ENCODE peak calls at places on chromosomes 3 and 15, in six cellular contexts. J is HCT116, G is GM23248, A is astrocyte, V is HepG2, U is PC-3. L is an unnamed sample.

GRCh38 chr15:70060214-70061085 is 37.3 kb downstream of the TLE3 start:
- DNase-seq in A (no peak), G (no peak), V (no peak), J (no peak), U (no peak), L (no peak)

GRCh38 chr15:52115598-52116427 is 3.2 kb upstream of the BCL2L10 start:
- DNase-seq in A (no peak), U (no peak), G (no peak), J (no peak), V (peak; percentile 88), L (no peak)

GRCh38 chr3:77648214-77648613 is 608.3 kb downstream of the ROBO2 start:
- DNase-seq in V (no peak), A (no peak), G (no peak), U (no peak), J (no peak), L (no peak)

GRCh38 chr15:63856711-63857458 is 23.1 kb upstream of the HERC1 start:
- DNase-seq in U (peak; percentile 42), G (peak; percentile 73), V (no peak), J (no peak), A (peak; percentile 56), L (peak; percentile 68)

GRCh38 chr15:85035980-85036379 is 54.3 kb downstream of the PDE8A start:
- DNase-seq in J (no peak), G (no peak), V (no peak), U (peak; percentile 18), A (no peak), L (no peak)

GRCh38 chr3:117696871-117697270 is 987.3 kb downstream of the TUSC7 start:
- DNase-seq in J (no peak), U (no peak), A (no peak), V (no peak), G (no peak), L (no peak)

GRCh38 chr15:48279608-48280007 is 51.6 kb upstream of the DUT start:
- DNase-seq in U (no peak), V (no peak), A (no peak), G (no peak), J (no peak), L (no peak)

GRCh38 chr15:100350434-100351226 is 8.9 kb upstream of the ADAMTS17 start:
- DNase-seq in V (peak; percentile 90), A (peak; percentile 26), U (peak; percentile 85), J (no peak), G (peak; percentile 80), L (peak; percentile 78)

GRCh38 chr3:169400874-169401273 is 262.6 kb downstream of the MECOM start:
- DNase-seq in A (no peak), U (no peak), J (no peak), G (no peak), V (no peak), L (no peak)

GRCh38 chr15:44468713-44469385 is 41.4 kb downstream of the CTDSPL2 start:
- DNase-seq in J (peak; percentile 24), A (peak; percentile 64), U (peak; percentile 58), V (no peak), G (peak; percentile 80), L (peak; percentile 84)

GRCh38 chr15:65917407-65917756 is 48.1 kb downstream of the RAB11A start:
- DNase-seq in G (no peak), U (no peak), V (no peak), A (no peak), J (no peak), L (no peak)

GRCh38 chr3:45442679-45443214 is 54.4 kb downstream of the LARS2 start:
- DNase-seq in A (no peak), V (no peak), G (no peak), U (no peak), J (no peak), L (no peak)

GRCh38 chr3:177460100-177460499 is 262.8 kb upstream of the TBL1XR1 start:
- DNase-seq in G (no peak), J (no peak), V (no peak), U (no peak), A (no peak), L (no peak)

GRCh38 chr15:62482715-62483429 is 317.8 kb upstream of the C2CD4B start:
- DNase-seq in V (peak; percentile 48), A (peak; percentile 41), G (peak; percentile 81), U (peak; percentile 5), J (peak; percentile 24), L (peak; percentile 35)

GRCh38 chr3:139340784-139341183 is 3.0 kb upstream of the MRPS22 start:
- DNase-seq in J (no peak), A (no peak), V (no peak), G (no peak), U (no peak), L (no peak)

GRCh38 chr3:151562901-151563300 is 102.0 kb upstream of the IGSF10 start:
- DNase-seq in J (no peak), G (no peak), V (no peak), A (no peak), U (no peak), L (peak; percentile 5)

GRCh38 chr15:97504031-97504430 is 456.5 kb upstream of the ARRDC4 start:
- DNase-seq in J (no peak), G (no peak), V (no peak), A (peak; percentile 56), U (peak; percentile 32), L (peak; percentile 54)

GRCh38 chr3:11847607-11848006 is 922 bp upstream of the TAMM41 start:
- DNase-seq in V (peak; percentile 8), U (peak; percentile 37), A (no peak), J (no peak), G (peak; percentile 3), L (no peak)

GRCh38 chr15:80996247-80996646 is 4.5 kb upstream of the TLNRD1 start:
- DNase-seq in V (no peak), A (no peak), G (no peak), U (peak; percentile 23), J (no peak), L (peak; percentile 14)

GRCh38 chr15:98772895-98773294 is 124.6 kb downstream of the IGF1R start:
- DNase-seq in U (no peak), A (no peak), J (no peak), G (no peak), V (no peak), L (no peak)

GRCh38 chr3:156543043-156543555 is 11.8 kb downstream of the SSR3 start:
- DNase-seq in A (no peak), U (no peak), G (no peak), J (no peak), V (no peak), L (no peak)

GRCh38 chr3:149575213-149575961 is 82.4 kb downstream of the WWTR1 start:
- DNase-seq in U (peak; percentile 91), V (peak; percentile 57), G (peak; percentile 93), J (no peak), A (peak; percentile 93), L (peak; percentile 82)

GRCh38 chr15:96330064-96330449 is 443 bp upstream of the NR2F2 start:
- DNase-seq in A (peak; percentile 80), U (peak; percentile 81), V (no peak), G (peak; percentile 95), J (peak; percentile 51), L (peak; percentile 76)

GRCh38 chr3:54358327-54358726 is 236.0 kb downstream of the CACNA2D3 start:
- DNase-seq in U (no peak), J (no peak), V (no peak), A (no peak), G (peak; percentile 40), L (no peak)
- H3K36me3 ChIP-seq in U (no peaks in the 10 kb centered on the region), J (no peaks in the 10 kb centered on the region), V (no peaks in the 10 kb centered on the region), A (no peaks in the 10 kb centered on the region), G (no peaks in the 10 kb centered on the region), L (no peaks in the 10 kb centered on the region)

GRCh38 chr3:195883160-195883559 is 25.2 kb downstream of the TNK2 start:
- DNase-seq in V (no peak), U (no peak), G (no peak), J (no peak), A (no peak), L (no peak)
- H3K79me2 ChIP-seq in V (no peaks in the 10 kb centered on the region), U (no peaks in the 10 kb centered on the region), G (no peaks in the 10 kb centered on the region), J (no peaks in the 10 kb centered on the region), A (peaks cover 11% of the 10 kb centered on the region), L (peaks cover 62% of the 10 kb centered on the region)

DNA sequence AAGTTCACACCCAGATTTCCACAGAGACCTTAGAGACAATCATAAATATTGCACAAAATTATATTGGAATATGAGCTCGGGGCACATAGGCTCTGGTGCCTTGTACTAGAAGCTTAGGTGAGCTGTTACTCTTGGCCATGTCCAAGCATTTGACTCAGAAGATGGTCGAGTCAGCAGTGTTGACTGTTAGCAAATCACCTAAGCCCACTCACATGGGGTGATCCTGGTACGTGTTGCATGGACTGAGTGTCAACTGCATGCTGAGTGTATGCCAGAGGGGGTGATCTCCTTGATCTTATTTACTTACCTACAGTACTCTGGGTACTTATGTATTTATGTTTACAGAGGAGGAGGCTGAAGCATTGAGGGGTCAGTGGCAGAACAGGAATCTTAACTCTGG is 14.0 kb downstream of the SMAD3 start:
- DNase-seq in A (no peak), G (peak; percentile 57), V (no peak), U (no peak), J (no peak), L (no peak)
- H3K36me3 ChIP-seq in A (peaks cover 7% of the 10 kb centered on the region), G (no peaks in the 10 kb centered on the region), V (peaks cover 53% of the 10 kb centered on the region), U (peaks cover 59% of the 10 kb centered on the region), J (no peaks in the 10 kb centered on the region), L (no peaks in the 10 kb centered on the region)

DNA sequence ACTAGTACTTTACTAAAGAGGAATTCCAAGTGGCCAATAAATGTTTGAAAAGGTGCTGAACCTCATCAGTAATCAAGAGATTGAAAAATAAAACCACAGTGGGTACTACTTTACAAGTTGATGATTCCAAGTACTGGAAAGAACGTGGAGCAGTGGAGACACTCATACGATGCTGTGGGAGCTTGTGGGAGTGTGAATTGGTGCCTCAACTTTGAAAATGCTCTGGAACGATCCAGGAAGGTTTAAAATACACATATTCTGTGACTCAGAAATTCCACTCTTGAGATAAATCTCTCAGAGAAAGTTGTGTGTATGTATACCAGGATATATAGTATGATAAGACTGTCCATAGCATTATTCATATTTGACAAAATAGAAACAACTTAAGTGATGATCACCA is 9.3 kb downstream of the LRCH3 start:
- DNase-seq in V (no peak), J (no peak), A (peak; percentile 34), G (no peak), U (no peak), L (no peak)
- H3K79me2 ChIP-seq in V (peaks cover 86% of the 10 kb centered on the region), J (peaks cover 70% of the 10 kb centered on the region), A (peaks cover 94% of the 10 kb centered on the region), G (peaks cover 100% of the 10 kb centered on the region), U (peaks cover 95% of the 10 kb centered on the region), L (peaks cover 97% of the 10 kb centered on the region)

DNA sequence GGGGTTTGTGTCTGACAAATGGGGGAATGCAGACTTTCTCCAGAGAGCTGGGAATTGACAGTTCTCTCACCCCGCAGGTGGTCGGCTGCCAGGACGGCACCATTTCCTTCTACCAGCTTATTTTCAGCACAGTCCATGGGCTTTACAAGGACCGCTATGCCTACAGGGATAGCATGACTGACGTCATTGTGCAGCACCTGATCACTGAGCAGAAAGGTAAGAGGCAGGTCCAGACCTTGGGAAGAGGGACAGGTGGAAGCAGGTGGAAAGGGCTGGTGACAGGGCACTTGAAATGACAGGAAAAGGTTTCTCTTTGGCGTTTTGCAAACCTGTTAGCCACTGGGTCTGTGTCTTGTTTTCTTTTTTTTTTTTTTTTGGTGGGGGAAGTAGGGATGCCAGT is 36.6 kb downstream of the IFT122 start:
- DNase-seq in J (no peak), U (no peak), V (no peak), G (no peak), A (no peak), L (no peak)
- H3K36me3 ChIP-seq in J (peaks cover 5% of the 10 kb centered on the region), U (no peaks in the 10 kb centered on the region), V (peaks cover 34% of the 10 kb centered on the region), G (peaks cover 11% of the 10 kb centered on the region), A (peaks cover 11% of the 10 kb centered on the region), L (no peaks in the 10 kb centered on the region)

L was measured in mammary epithelial cell.